ENCODE peak calls at places on chromosomes 2 and 18, in ten cellular contexts. S, J, P, B, X, F, O, E, T and K are unnamed samples.

GRCh38 chr2:207008105-207008990 is 69.0 kb downstream of the CPO start:
- DNase-seq in X (no peak), P (no peak), F (peak; percentile 11), S (no peak), E (peak; percentile 23), J (no peak), T (no peak), O (no peak), B (no peak), K (no peak)

GRCh38 chr2:74534411-74534810 is 4.7 kb downstream of the HTRA2 start:
- DNase-seq in S (no peak), E (no peak), F (no peak), J (no peak), X (no peak), P (no peak), T (no peak), O (no peak), B (no peak), K (no peak)

GRCh38 chr2:240586198-240586918 is at the start of gene CAPN10:
- DNase-seq in S (peak; percentile 97), F (peak; percentile 96), B (peak; percentile 47), E (peak; percentile 98), P (peak; percentile 95), X (peak; percentile 95), T (peak; percentile 95), O (peak; percentile 95), J (peak; percentile 74), K (peak; percentile 95)

GRCh38 chr18:2188258-2188657 is 383.0 kb downstream of the METTL4 start:
- DNase-seq in F (no peak), B (no peak), T (no peak), J (no peak), S (no peak), E (no peak), X (no peak), P (no peak), O (no peak), K (no peak)

GRCh38 chr18:6044773-6045172 is 149.5 kb upstream of the TMEM200C start:
- DNase-seq in X (no peak), E (no peak), T (no peak), S (no peak), O (no peak), J (no peak), F (no peak), P (no peak), B (no peak), K (no peak)

GRCh38 chr2:207087046-207087902 is 78.5 kb downstream of the KLF7 start:
- DNase-seq in X (no peak), B (no peak), F (no peak), S (no peak), J (no peak), P (no peak), T (no peak), E (no peak), O (no peak), K (no peak)

GRCh38 chr2:226118471-226119429 is 680.9 kb downstream of the IRS1 start:
- DNase-seq in P (no peak), F (peak; percentile 94), E (peak; percentile 26), J (peak; percentile 83), B (peak; percentile 73), X (no peak), T (no peak), O (peak; percentile 91), S (no peak), K (no peak)

GRCh38 chr2:40158781-40159180 is 293.1 kb downstream of the SLC8A1 start:
- DNase-seq in F (no peak), X (no peak), O (no peak), T (no peak), E (no peak), J (no peak), B (no peak), S (no peak), P (no peak), K (no peak)

GRCh38 chr18:48803518-48803917 is 147.2 kb downstream of the SMAD7 start:
- DNase-seq in T (no peak), X (no peak), P (no peak), J (no peak), O (no peak), E (no peak), F (no peak), B (no peak), S (peak; percentile 47), K (no peak)

GRCh38 chr18:58044370-58045264 is 591 bp downstream of the NEDD4L start:
- DNase-seq in E (peak; percentile 34), P (peak; percentile 2), J (no peak), B (no peak), X (peak; percentile 31), O (peak; percentile 41), F (peak; percentile 56), T (peak; percentile 31), S (peak; percentile 68), K (peak; percentile 25)

GRCh38 chr18:79511671-79512301 is 116.1 kb downstream of the NFATC1 start:
- DNase-seq in S (peak; percentile 43), X (no peak), J (no peak), P (no peak), O (no peak), F (no peak), E (no peak), T (no peak), B (no peak), K (no peak)

GRCh38 chr2:205680903-205681302 is 1.4 kb upstream of the NRP2 start:
- DNase-seq in B (no peak), E (no peak), O (no peak), T (no peak), X (no peak), F (no peak), S (no peak), J (no peak), P (no peak), K (no peak)

GRCh38 chr2:97774425-97774824 is 61.0 kb downstream of the ZAP70 start:
- DNase-seq in S (no peak), X (no peak), P (no peak), T (no peak), J (no peak), O (no peak), F (peak; percentile 19), E (peak; percentile 66), B (no peak), K (no peak)